ENCODE peak calls at places on chromosomes 7 and 10, in four cellular contexts. One of them, this sample, is unnamed. For H3K9me3, the result is how much of the 10 kb centered on the place peaks cover.

GRCh38 chr7:101120315-101120714 is 6.6 kb upstream of the SERPINE1 start:
- DNase-seq in mammary epithelial cell: no peak
- DNase-seq in upper lobe of left lung: no peak
- DNase-seq in astrocyte: no peak
- DNase-seq in this sample: no peak

GRCh38 chr7:24750441-24751055 is 6.7 kb downstream of the GSDME start:
- DNase-seq in upper lobe of left lung: no peak
- DNase-seq in astrocyte: no peak
- DNase-seq in mammary epithelial cell: no peak
- DNase-seq in this sample: no peak

GRCh38 chr10:113348694-113349093 is 204.2 kb upstream of the HABP2 start:
- DNase-seq in mammary epithelial cell: no peak
- DNase-seq in astrocyte: no peak
- DNase-seq in upper lobe of left lung: no peak
- DNase-seq in this sample: no peak

GRCh38 chr10:93893646-93894515 is at the start of gene SLC35G1:
- DNase-seq in upper lobe of left lung: peak
- DNase-seq in astrocyte: peak
- DNase-seq in mammary epithelial cell: peak
- DNase-seq in this sample: peak

GRCh38 chr10:91901784-91902677 is 7.3 kb downstream of the FGFBP3 start:
- DNase-seq in upper lobe of left lung: peak
- DNase-seq in astrocyte: peak
- DNase-seq in mammary epithelial cell: peak
- DNase-seq in this sample: no peak

GRCh38 chr7:39667354-39667923 is 44.1 kb downstream of the RALA start:
- DNase-seq in astrocyte: no peak
- DNase-seq in upper lobe of left lung: no peak
- DNase-seq in mammary epithelial cell: no peak
- DNase-seq in this sample: no peak

GRCh38 chr10:61346946-61347345 is 106.2 kb downstream of the TMEM26 start:
- DNase-seq in mammary epithelial cell: no peak
- DNase-seq in astrocyte: no peak
- DNase-seq in upper lobe of left lung: no peak
- DNase-seq in this sample: no peak

GRCh38 chr10:8280946-8281345 is 226.5 kb downstream of the GATA3 start:
- DNase-seq in upper lobe of left lung: no peak
- DNase-seq in astrocyte: no peak
- DNase-seq in mammary epithelial cell: no peak
- DNase-seq in this sample: no peak

GRCh38 chr10:94076325-94076841 is 82.7 kb downstream of the PLCE1 start:
- DNase-seq in mammary epithelial cell: no peak
- DNase-seq in astrocyte: peak
- DNase-seq in upper lobe of left lung: no peak
- DNase-seq in this sample: no peak

GRCh38 chr10:125773702-125774101 is 1.9 kb downstream of the MMP21 start:
- DNase-seq in mammary epithelial cell: no peak
- DNase-seq in upper lobe of left lung: no peak
- DNase-seq in astrocyte: no peak
- DNase-seq in this sample: no peak

DNA sequence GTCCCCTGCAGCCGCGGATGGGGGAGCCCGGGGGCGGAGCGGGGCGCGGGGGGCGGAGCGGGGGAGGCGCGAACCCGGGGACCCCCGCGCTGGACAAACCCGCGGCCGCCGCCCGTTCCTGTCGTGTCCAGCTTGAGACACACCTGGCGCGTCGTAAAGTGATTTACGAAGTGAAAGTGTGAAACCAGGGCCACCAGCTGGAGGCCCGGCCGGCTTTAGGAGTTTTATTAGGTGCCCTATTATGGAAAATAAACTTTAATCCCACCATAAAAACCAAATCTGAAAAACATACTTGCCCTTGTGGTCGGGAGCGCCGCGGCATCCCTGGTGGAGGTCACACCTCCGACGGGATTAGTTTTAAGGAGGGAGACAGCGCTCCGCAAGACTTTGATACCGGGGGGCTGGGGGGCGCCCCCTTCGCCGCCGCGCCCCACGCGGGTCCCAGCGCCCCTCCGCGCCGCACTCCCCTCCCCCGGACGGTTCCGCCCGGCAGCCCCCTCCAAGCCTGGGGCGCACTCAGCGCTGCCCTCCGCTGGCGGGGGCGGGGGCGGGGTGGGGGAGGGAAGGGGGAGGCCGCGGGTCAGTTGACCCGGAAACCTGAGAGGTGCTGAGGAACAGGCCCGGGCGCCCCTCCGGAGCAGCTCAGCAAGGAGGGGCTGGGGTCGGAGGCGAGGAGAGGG is 10.3 kb downstream of the MNX1 start:
- DNase-seq in mammary epithelial cell: no peak
- DNase-seq in upper lobe of left lung: no peak
- DNase-seq in astrocyte: no peak
- DNase-seq in this sample: no peak
- H3K9me3 ChIP-seq in mammary epithelial cell: under half
- H3K9me3 ChIP-seq in upper lobe of left lung: under half
- H3K9me3 ChIP-seq in astrocyte: under half
- H3K9me3 ChIP-seq in this sample: under half

DNA sequence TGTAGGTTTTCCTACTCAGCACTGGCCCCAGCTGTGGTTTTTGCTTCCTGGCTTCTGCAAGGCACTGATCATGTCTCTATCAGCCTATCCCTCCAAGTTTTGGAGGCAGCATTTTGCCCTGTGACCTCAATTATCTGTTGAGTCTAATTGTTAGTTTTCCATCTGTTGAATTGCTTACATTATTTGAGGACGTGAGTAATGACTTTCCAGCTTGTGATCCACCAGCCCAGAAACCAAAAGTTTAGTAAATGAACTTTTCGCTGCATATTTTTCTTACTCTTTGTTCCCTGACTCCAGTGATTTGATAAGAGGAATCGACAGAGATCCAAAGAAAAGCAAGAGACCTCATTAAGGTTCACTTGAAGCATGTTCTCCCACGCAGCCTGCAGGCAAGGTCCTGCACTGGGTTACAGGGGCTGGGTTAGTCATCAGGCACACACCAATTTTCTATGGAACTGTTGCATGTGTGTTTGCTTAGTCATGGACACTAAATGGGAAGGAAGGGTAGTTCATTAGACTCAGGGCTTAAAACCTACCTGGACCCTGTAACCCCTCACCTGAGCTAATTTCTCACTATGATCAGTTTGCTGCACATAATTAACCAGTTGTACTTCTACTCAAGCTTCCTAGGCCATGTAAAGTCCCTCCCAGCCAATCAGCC is 57.2 kb downstream of the AKR1E2 start:
- DNase-seq in mammary epithelial cell: peak
- DNase-seq in upper lobe of left lung: no peak
- DNase-seq in astrocyte: peak
- DNase-seq in this sample: no peak
- H3K9me3 ChIP-seq in mammary epithelial cell: under half
- H3K9me3 ChIP-seq in upper lobe of left lung: under half
- H3K9me3 ChIP-seq in astrocyte: under half
- H3K9me3 ChIP-seq in this sample: under half

GRCh38 chr10:42113158-42113450 is 525.3 kb downstream of the ZNF33B start:
- DNase-seq in mammary epithelial cell: no peak
- DNase-seq in astrocyte: no peak
- DNase-seq in upper lobe of left lung: no peak
- DNase-seq in this sample: no peak

GRCh38 chr10:42112331-42113157 is 525.8 kb downstream of the ZNF33B start:
- DNase-seq in mammary epithelial cell: no peak
- DNase-seq in upper lobe of left lung: no peak
- DNase-seq in astrocyte: no peak
- DNase-seq in this sample: no peak

GRCh38 chr10:42111661-42112330 is 526.6 kb downstream of the ZNF33B start:
- DNase-seq in mammary epithelial cell: no peak
- DNase-seq in astrocyte: no peak
- DNase-seq in upper lobe of left lung: no peak
- DNase-seq in this sample: no peak

GRCh38 chr10:42111076-42111475 is 527.3 kb downstream of the ZNF33B start:
- DNase-seq in upper lobe of left lung: no peak
- DNase-seq in mammary epithelial cell: no peak
- DNase-seq in astrocyte: no peak
- DNase-seq in this sample: no peak
- H3K9me3 ChIP-seq in upper lobe of left lung: under half
- H3K9me3 ChIP-seq in mammary epithelial cell: under half
- H3K9me3 ChIP-seq in astrocyte: under half
- H3K9me3 ChIP-seq in this sample: under half

DNA sequence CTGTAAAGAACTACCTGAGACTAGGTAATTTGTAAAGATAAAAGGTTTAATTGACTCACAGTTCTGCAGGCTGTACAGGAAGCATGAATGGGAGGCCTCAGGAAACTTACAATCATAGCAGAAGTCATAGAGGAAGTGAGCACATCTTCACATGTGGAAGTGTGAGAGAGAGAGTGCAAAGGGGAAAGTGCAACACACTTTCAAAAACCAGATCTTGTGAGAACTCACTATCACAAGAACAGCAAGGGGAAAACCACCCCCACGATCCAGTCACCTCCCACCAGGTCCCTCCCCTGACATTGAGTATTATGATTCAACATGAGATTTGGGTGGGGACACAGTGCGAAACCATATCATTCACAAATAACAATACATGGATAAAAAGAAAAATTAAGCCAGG is 24.5 kb downstream of the AVL9 start:
- DNase-seq in astrocyte: no peak
- DNase-seq in mammary epithelial cell: no peak
- DNase-seq in upper lobe of left lung: no peak
- DNase-seq in this sample: no peak
- H3K9me3 ChIP-seq in astrocyte: under half
- H3K9me3 ChIP-seq in mammary epithelial cell: under half
- H3K9me3 ChIP-seq in upper lobe of left lung: under half
- H3K9me3 ChIP-seq in this sample: under half

GRCh38 chr7:6675807-6676405 is 30.8 kb downstream of the ZNF12 start:
- DNase-seq in mammary epithelial cell: no peak
- DNase-seq in astrocyte: no peak
- DNase-seq in upper lobe of left lung: no peak
- DNase-seq in this sample: no peak

DNA sequence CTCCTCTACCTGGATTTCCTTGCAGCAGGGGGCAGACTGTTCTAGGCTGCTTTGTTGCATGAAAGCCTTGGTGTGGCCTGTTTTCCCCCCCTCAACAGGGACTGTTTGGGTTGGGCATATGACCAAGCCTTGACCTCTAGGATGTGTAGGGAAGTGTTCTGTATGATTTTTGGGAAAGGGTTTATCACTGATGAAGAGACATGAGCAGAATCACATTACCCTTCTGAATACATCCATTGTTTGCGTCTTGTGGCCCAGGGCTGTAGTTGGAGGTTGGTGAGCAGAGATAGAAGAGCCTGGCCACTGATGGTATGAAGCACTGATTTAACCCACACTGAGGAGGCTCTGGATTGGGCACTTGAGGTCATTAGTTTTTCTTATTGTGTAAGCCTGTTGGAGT is 26.6 kb downstream of the ZNF12 start:
- DNase-seq in mammary epithelial cell: no peak
- DNase-seq in upper lobe of left lung: no peak
- DNase-seq in astrocyte: no peak
- DNase-seq in this sample: no peak
- H3K9me3 ChIP-seq in mammary epithelial cell: half or more
- H3K9me3 ChIP-seq in upper lobe of left lung: half or more
- H3K9me3 ChIP-seq in astrocyte: half or more
- H3K9me3 ChIP-seq in this sample: half or more

GRCh38 chr7:49127359-49127848 is 203.1 kb downstream of the CDC14C start:
- DNase-seq in astrocyte: no peak
- DNase-seq in mammary epithelial cell: no peak
- DNase-seq in upper lobe of left lung: no peak
- DNase-seq in this sample: no peak

GRCh38 chr7:49119706-49120105 is 195.4 kb downstream of the CDC14C start:
- DNase-seq in astrocyte: no peak
- DNase-seq in upper lobe of left lung: no peak
- DNase-seq in mammary epithelial cell: no peak
- DNase-seq in this sample: no peak

GRCh38 chr7:49125246-49125645 is 200.9 kb downstream of the CDC14C start:
- DNase-seq in astrocyte: no peak
- DNase-seq in mammary epithelial cell: no peak
- DNase-seq in upper lobe of left lung: no peak
- DNase-seq in this sample: no peak
- H3K9me3 ChIP-seq in astrocyte: under half
- H3K9me3 ChIP-seq in mammary epithelial cell: under half
- H3K9me3 ChIP-seq in upper lobe of left lung: under half
- H3K9me3 ChIP-seq in this sample: under half

DNA sequence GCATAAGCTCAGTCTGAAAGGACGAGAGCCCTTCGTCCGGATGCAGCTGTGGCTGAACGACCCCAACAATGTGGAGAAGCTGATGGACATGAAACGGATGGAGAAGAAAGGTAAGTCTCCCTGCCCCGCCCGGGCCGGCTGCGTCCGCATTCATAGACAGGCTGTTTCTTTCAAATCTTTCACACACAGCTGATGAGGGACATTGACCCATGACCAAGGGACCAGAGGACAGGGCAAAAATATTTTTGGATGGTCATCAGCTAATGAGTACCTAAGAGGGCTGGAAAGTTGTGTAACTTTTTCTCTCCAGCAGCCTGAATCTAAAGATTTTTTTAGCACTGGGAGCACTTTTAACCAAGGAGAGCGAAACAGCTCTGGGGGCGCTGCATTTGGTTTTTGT is 52.5 kb upstream of the SH2B2 start:
- DNase-seq in mammary epithelial cell: no peak
- DNase-seq in astrocyte: no peak
- DNase-seq in upper lobe of left lung: no peak
- DNase-seq in this sample: no peak
- H3K9me3 ChIP-seq in mammary epithelial cell: under half
- H3K9me3 ChIP-seq in astrocyte: under half
- H3K9me3 ChIP-seq in upper lobe of left lung: under half
- H3K9me3 ChIP-seq in this sample: under half

DNA sequence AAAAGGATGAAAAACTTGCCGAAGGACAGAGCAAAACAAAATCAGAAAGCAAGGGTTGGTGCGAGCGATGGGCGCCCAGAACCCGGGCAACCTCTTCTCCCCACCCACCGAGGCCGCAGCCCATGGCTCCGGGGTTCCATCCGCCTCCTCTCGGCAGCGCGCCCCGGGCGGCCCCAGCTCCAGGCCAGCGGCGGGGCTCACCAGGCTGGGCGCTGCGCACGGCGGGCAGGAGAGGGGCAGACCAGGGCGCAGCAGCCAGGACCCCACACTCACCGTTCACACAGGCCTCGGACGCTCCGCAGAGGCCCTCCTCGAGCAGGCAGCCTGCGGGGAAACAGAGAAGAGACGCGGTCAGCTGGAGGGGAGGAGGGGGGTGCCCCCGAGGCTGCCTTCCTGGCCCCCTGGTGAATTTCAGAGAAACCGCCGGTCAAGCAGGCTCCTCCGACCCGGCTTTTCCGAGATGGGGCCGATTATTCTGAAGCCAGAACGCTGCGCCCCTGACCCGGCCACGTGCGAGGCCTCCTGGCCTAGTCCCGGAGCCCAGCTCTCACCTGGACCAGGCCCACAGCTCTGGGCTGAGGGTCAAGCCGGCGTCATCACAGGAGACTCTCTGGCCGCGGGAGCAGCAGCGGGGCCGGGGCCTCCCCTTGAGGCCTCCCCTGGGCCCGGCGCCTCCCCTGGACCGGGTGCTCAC is 98.0 kb downstream of the PTPRN2 start:
- DNase-seq in astrocyte: no peak
- DNase-seq in mammary epithelial cell: no peak
- DNase-seq in upper lobe of left lung: no peak
- DNase-seq in this sample: no peak
- H3K9me3 ChIP-seq in astrocyte: under half
- H3K9me3 ChIP-seq in mammary epithelial cell: under half
- H3K9me3 ChIP-seq in upper lobe of left lung: under half
- H3K9me3 ChIP-seq in this sample: under half